ENCODE peak calls at places on chromosomes 5 and 9, in ten cellular contexts. One of them, this sample, is unnamed.
A peak's percentile ranks its signal among the peaks of the same experiment; 100 is the strongest.

GRCh38 chr9:130300739-130301138 is 35.2 kb downstream of the HMCN2 start:
- DNase-seq in HEK293T: no peak
- DNase-seq in neural progenitor cell: no peak
- DNase-seq in stimulated activated CD4-positive, alpha-beta T cell treated with anti-CD3 and anti-CD28 coated beads, TNF-alpha, amount 100 ng/mL, for 1 hour: no peak
- DNase-seq in neuronal stem cell: no peak
- DNase-seq in AG04450: no peak
- DNase-seq in fibroblast of gingiva: no peak
- DNase-seq in choroid plexus epithelial cell: no peak
- DNase-seq in neural crest cell: no peak
- DNase-seq in stimulated activated CD8-positive, alpha-beta memory T cell treated with anti-CD3 and anti-CD28 coated beads, Interleukin-12 subunit alpha, Interleukin-12 subunit beta, amount 100 ng/mL, for 1 hour: no peak
- DNase-seq in this sample: no peak

GRCh38 chr9:17613723-17614122 is 34.9 kb downstream of the SH3GL2 start:
- DNase-seq in HEK293T: no peak
- DNase-seq in neural progenitor cell: peak; percentile 41
- DNase-seq in stimulated activated CD4-positive, alpha-beta T cell treated with anti-CD3 and anti-CD28 coated beads, TNF-alpha, amount 100 ng/mL, for 1 hour: no peak
- DNase-seq in neuronal stem cell: no peak
- DNase-seq in AG04450: peak; percentile 56
- DNase-seq in fibroblast of gingiva: peak; percentile 70
- DNase-seq in choroid plexus epithelial cell: peak; percentile 36
- DNase-seq in neural crest cell: no peak
- DNase-seq in stimulated activated CD8-positive, alpha-beta memory T cell treated with anti-CD3 and anti-CD28 coated beads, Interleukin-12 subunit alpha, Interleukin-12 subunit beta, amount 100 ng/mL, for 1 hour: no peak
- DNase-seq in this sample: no peak

GRCh38 chr5:53095931-53096525 is 13.5 kb downstream of the MOCS2 start:
- DNase-seq in HEK293T: peak; percentile 50
- DNase-seq in neural progenitor cell: peak; percentile 35
- DNase-seq in stimulated activated CD4-positive, alpha-beta T cell treated with anti-CD3 and anti-CD28 coated beads, TNF-alpha, amount 100 ng/mL, for 1 hour: peak; percentile 32
- DNase-seq in neuronal stem cell: peak; percentile 46
- DNase-seq in AG04450: peak; percentile 41
- DNase-seq in fibroblast of gingiva: peak; percentile 49
- DNase-seq in choroid plexus epithelial cell: peak; percentile 87
- DNase-seq in neural crest cell: peak; percentile 63
- DNase-seq in stimulated activated CD8-positive, alpha-beta memory T cell treated with anti-CD3 and anti-CD28 coated beads, Interleukin-12 subunit alpha, Interleukin-12 subunit beta, amount 100 ng/mL, for 1 hour: peak; percentile 69
- DNase-seq in this sample: no peak

GRCh38 chr9:137387034-137387890 is 35.7 kb downstream of the EXD3 start:
- DNase-seq in HEK293T: no peak
- DNase-seq in neural progenitor cell: peak; percentile 1
- DNase-seq in stimulated activated CD4-positive, alpha-beta T cell treated with anti-CD3 and anti-CD28 coated beads, TNF-alpha, amount 100 ng/mL, for 1 hour: peak; percentile 31
- DNase-seq in neuronal stem cell: no peak
- DNase-seq in AG04450: no peak
- DNase-seq in fibroblast of gingiva: no peak
- DNase-seq in choroid plexus epithelial cell: peak; percentile 42
- DNase-seq in neural crest cell: no peak
- DNase-seq in stimulated activated CD8-positive, alpha-beta memory T cell treated with anti-CD3 and anti-CD28 coated beads, Interleukin-12 subunit alpha, Interleukin-12 subunit beta, amount 100 ng/mL, for 1 hour: no peak
- DNase-seq in this sample: no peak

GRCh38 chr5:131541766-131542165 is 93.3 kb downstream of the RAPGEF6 start:
- DNase-seq in HEK293T: no peak
- DNase-seq in neural progenitor cell: no peak
- DNase-seq in stimulated activated CD4-positive, alpha-beta T cell treated with anti-CD3 and anti-CD28 coated beads, TNF-alpha, amount 100 ng/mL, for 1 hour: no peak
- DNase-seq in neuronal stem cell: no peak
- DNase-seq in AG04450: no peak
- DNase-seq in fibroblast of gingiva: peak; percentile 49
- DNase-seq in choroid plexus epithelial cell: peak; percentile 69
- DNase-seq in neural crest cell: no peak
- DNase-seq in stimulated activated CD8-positive, alpha-beta memory T cell treated with anti-CD3 and anti-CD28 coated beads, Interleukin-12 subunit alpha, Interleukin-12 subunit beta, amount 100 ng/mL, for 1 hour: no peak
- DNase-seq in this sample: no peak

GRCh38 chr5:36688722-36689121 is 82.3 kb downstream of the SLC1A3 start:
- DNase-seq in HEK293T: peak; percentile 32
- DNase-seq in neural progenitor cell: peak; percentile 38
- DNase-seq in stimulated activated CD4-positive, alpha-beta T cell treated with anti-CD3 and anti-CD28 coated beads, TNF-alpha, amount 100 ng/mL, for 1 hour: no peak
- DNase-seq in neuronal stem cell: no peak
- DNase-seq in AG04450: no peak
- DNase-seq in fibroblast of gingiva: no peak
- DNase-seq in choroid plexus epithelial cell: peak; percentile 25
- DNase-seq in neural crest cell: no peak
- DNase-seq in stimulated activated CD8-positive, alpha-beta memory T cell treated with anti-CD3 and anti-CD28 coated beads, Interleukin-12 subunit alpha, Interleukin-12 subunit beta, amount 100 ng/mL, for 1 hour: no peak
- DNase-seq in this sample: no peak

GRCh38 chr9:86821011-86821845 is 126.1 kb downstream of the GAS1 start:
- DNase-seq in HEK293T: no peak
- DNase-seq in neural progenitor cell: peak; percentile 61
- DNase-seq in stimulated activated CD4-positive, alpha-beta T cell treated with anti-CD3 and anti-CD28 coated beads, TNF-alpha, amount 100 ng/mL, for 1 hour: no peak
- DNase-seq in neuronal stem cell: peak; percentile 20
- DNase-seq in AG04450: no peak
- DNase-seq in fibroblast of gingiva: peak; percentile 26
- DNase-seq in choroid plexus epithelial cell: peak; percentile 18
- DNase-seq in neural crest cell: no peak
- DNase-seq in stimulated activated CD8-positive, alpha-beta memory T cell treated with anti-CD3 and anti-CD28 coated beads, Interleukin-12 subunit alpha, Interleukin-12 subunit beta, amount 100 ng/mL, for 1 hour: no peak
- DNase-seq in this sample: no peak

GRCh38 chr9:17600962-17601593 is 22.2 kb downstream of the SH3GL2 start:
- DNase-seq in HEK293T: no peak
- DNase-seq in neural progenitor cell: no peak
- DNase-seq in stimulated activated CD4-positive, alpha-beta T cell treated with anti-CD3 and anti-CD28 coated beads, TNF-alpha, amount 100 ng/mL, for 1 hour: no peak
- DNase-seq in neuronal stem cell: no peak
- DNase-seq in AG04450: peak; percentile 20
- DNase-seq in fibroblast of gingiva: no peak
- DNase-seq in choroid plexus epithelial cell: peak; percentile 33
- DNase-seq in neural crest cell: no peak
- DNase-seq in stimulated activated CD8-positive, alpha-beta memory T cell treated with anti-CD3 and anti-CD28 coated beads, Interleukin-12 subunit alpha, Interleukin-12 subunit beta, amount 100 ng/mL, for 1 hour: no peak
- DNase-seq in this sample: no peak

GRCh38 chr5:172726966-172727365 is 44.0 kb downstream of the DUSP1 start:
- DNase-seq in HEK293T: no peak
- DNase-seq in neural progenitor cell: no peak
- DNase-seq in stimulated activated CD4-positive, alpha-beta T cell treated with anti-CD3 and anti-CD28 coated beads, TNF-alpha, amount 100 ng/mL, for 1 hour: no peak
- DNase-seq in neuronal stem cell: no peak
- DNase-seq in AG04450: no peak
- DNase-seq in fibroblast of gingiva: no peak
- DNase-seq in choroid plexus epithelial cell: no peak
- DNase-seq in neural crest cell: no peak
- DNase-seq in stimulated activated CD8-positive, alpha-beta memory T cell treated with anti-CD3 and anti-CD28 coated beads, Interleukin-12 subunit alpha, Interleukin-12 subunit beta, amount 100 ng/mL, for 1 hour: no peak
- DNase-seq in this sample: no peak

GRCh38 chr9:80867731-80868130 is 821.6 kb downstream of the TLE1 start:
- DNase-seq in HEK293T: no peak
- DNase-seq in neural progenitor cell: no peak
- DNase-seq in stimulated activated CD4-positive, alpha-beta T cell treated with anti-CD3 and anti-CD28 coated beads, TNF-alpha, amount 100 ng/mL, for 1 hour: no peak
- DNase-seq in neuronal stem cell: no peak
- DNase-seq in AG04450: no peak
- DNase-seq in fibroblast of gingiva: peak; percentile 20
- DNase-seq in choroid plexus epithelial cell: no peak
- DNase-seq in neural crest cell: no peak
- DNase-seq in stimulated activated CD8-positive, alpha-beta memory T cell treated with anti-CD3 and anti-CD28 coated beads, Interleukin-12 subunit alpha, Interleukin-12 subunit beta, amount 100 ng/mL, for 1 hour: no peak
- DNase-seq in this sample: no peak

GRCh38 chr9:16030513-16031185 is 477.8 kb downstream of the CCDC171 start:
- DNase-seq in HEK293T: no peak
- DNase-seq in neural progenitor cell: no peak
- DNase-seq in stimulated activated CD4-positive, alpha-beta T cell treated with anti-CD3 and anti-CD28 coated beads, TNF-alpha, amount 100 ng/mL, for 1 hour: no peak
- DNase-seq in neuronal stem cell: no peak
- DNase-seq in AG04450: peak; percentile 60
- DNase-seq in fibroblast of gingiva: peak; percentile 64
- DNase-seq in choroid plexus epithelial cell: peak; percentile 96
- DNase-seq in neural crest cell: no peak
- DNase-seq in stimulated activated CD8-positive, alpha-beta memory T cell treated with anti-CD3 and anti-CD28 coated beads, Interleukin-12 subunit alpha, Interleukin-12 subunit beta, amount 100 ng/mL, for 1 hour: no peak
- DNase-seq in this sample: no peak

GRCh38 chr5:164600166-164600715 is 1094.8 kb downstream of the MAT2B start:
- DNase-seq in HEK293T: no peak
- DNase-seq in neural progenitor cell: no peak
- DNase-seq in stimulated activated CD4-positive, alpha-beta T cell treated with anti-CD3 and anti-CD28 coated beads, TNF-alpha, amount 100 ng/mL, for 1 hour: no peak
- DNase-seq in neuronal stem cell: no peak
- DNase-seq in AG04450: peak; percentile 47
- DNase-seq in fibroblast of gingiva: peak; percentile 35
- DNase-seq in choroid plexus epithelial cell: peak; percentile 2
- DNase-seq in neural crest cell: no peak
- DNase-seq in stimulated activated CD8-positive, alpha-beta memory T cell treated with anti-CD3 and anti-CD28 coated beads, Interleukin-12 subunit alpha, Interleukin-12 subunit beta, amount 100 ng/mL, for 1 hour: no peak
- DNase-seq in this sample: no peak

GRCh38 chr5:146560205-146560812 is 44.3 kb upstream of the GPR151 start:
- DNase-seq in HEK293T: no peak
- DNase-seq in neural progenitor cell: peak; percentile 28
- DNase-seq in stimulated activated CD4-positive, alpha-beta T cell treated with anti-CD3 and anti-CD28 coated beads, TNF-alpha, amount 100 ng/mL, for 1 hour: no peak
- DNase-seq in neuronal stem cell: no peak
- DNase-seq in AG04450: no peak
- DNase-seq in fibroblast of gingiva: no peak
- DNase-seq in choroid plexus epithelial cell: peak; percentile 4
- DNase-seq in neural crest cell: no peak
- DNase-seq in stimulated activated CD8-positive, alpha-beta memory T cell treated with anti-CD3 and anti-CD28 coated beads, Interleukin-12 subunit alpha, Interleukin-12 subunit beta, amount 100 ng/mL, for 1 hour: no peak
- DNase-seq in this sample: no peak

GRCh38 chr5:155259648-155260047 is 246.1 kb downstream of the KIF4B start:
- DNase-seq in HEK293T: no peak
- DNase-seq in neural progenitor cell: no peak
- DNase-seq in stimulated activated CD4-positive, alpha-beta T cell treated with anti-CD3 and anti-CD28 coated beads, TNF-alpha, amount 100 ng/mL, for 1 hour: no peak
- DNase-seq in neuronal stem cell: no peak
- DNase-seq in AG04450: no peak
- DNase-seq in fibroblast of gingiva: no peak
- DNase-seq in choroid plexus epithelial cell: no peak
- DNase-seq in neural crest cell: no peak
- DNase-seq in stimulated activated CD8-positive, alpha-beta memory T cell treated with anti-CD3 and anti-CD28 coated beads, Interleukin-12 subunit alpha, Interleukin-12 subunit beta, amount 100 ng/mL, for 1 hour: no peak
- DNase-seq in this sample: no peak

GRCh38 chr5:79081779-79082178 is 12.2 kb downstream of the BHMT2 start:
- DNase-seq in HEK293T: no peak
- DNase-seq in neural progenitor cell: no peak
- DNase-seq in stimulated activated CD4-positive, alpha-beta T cell treated with anti-CD3 and anti-CD28 coated beads, TNF-alpha, amount 100 ng/mL, for 1 hour: no peak
- DNase-seq in neuronal stem cell: no peak
- DNase-seq in AG04450: no peak
- DNase-seq in fibroblast of gingiva: no peak
- DNase-seq in choroid plexus epithelial cell: no peak
- DNase-seq in neural crest cell: no peak
- DNase-seq in stimulated activated CD8-positive, alpha-beta memory T cell treated with anti-CD3 and anti-CD28 coated beads, Interleukin-12 subunit alpha, Interleukin-12 subunit beta, amount 100 ng/mL, for 1 hour: no peak
- DNase-seq in this sample: no peak

GRCh38 chr5:159906957-159907356 is 9.3 kb upstream of the ADRA1B start:
- DNase-seq in HEK293T: no peak
- DNase-seq in neural progenitor cell: no peak
- DNase-seq in stimulated activated CD4-positive, alpha-beta T cell treated with anti-CD3 and anti-CD28 coated beads, TNF-alpha, amount 100 ng/mL, for 1 hour: no peak
- DNase-seq in neuronal stem cell: no peak
- DNase-seq in AG04450: no peak
- DNase-seq in fibroblast of gingiva: no peak
- DNase-seq in choroid plexus epithelial cell: no peak
- DNase-seq in neural crest cell: no peak
- DNase-seq in stimulated activated CD8-positive, alpha-beta memory T cell treated with anti-CD3 and anti-CD28 coated beads, Interleukin-12 subunit alpha, Interleukin-12 subunit beta, amount 100 ng/mL, for 1 hour: no peak
- DNase-seq in this sample: no peak

GRCh38 chr5:153223376-153223775 is 267.1 kb upstream of the GRIA1 start:
- DNase-seq in HEK293T: no peak
- DNase-seq in neural progenitor cell: no peak
- DNase-seq in stimulated activated CD4-positive, alpha-beta T cell treated with anti-CD3 and anti-CD28 coated beads, TNF-alpha, amount 100 ng/mL, for 1 hour: no peak
- DNase-seq in neuronal stem cell: no peak
- DNase-seq in AG04450: no peak
- DNase-seq in fibroblast of gingiva: no peak
- DNase-seq in choroid plexus epithelial cell: peak; percentile 10
- DNase-seq in neural crest cell: no peak
- DNase-seq in stimulated activated CD8-positive, alpha-beta memory T cell treated with anti-CD3 and anti-CD28 coated beads, Interleukin-12 subunit alpha, Interleukin-12 subunit beta, amount 100 ng/mL, for 1 hour: no peak
- DNase-seq in this sample: no peak

GRCh38 chr5:149902177-149902576 is 42.4 kb downstream of the PDE6A start:
- DNase-seq in HEK293T: no peak
- DNase-seq in neural progenitor cell: no peak
- DNase-seq in stimulated activated CD4-positive, alpha-beta T cell treated with anti-CD3 and anti-CD28 coated beads, TNF-alpha, amount 100 ng/mL, for 1 hour: no peak
- DNase-seq in neuronal stem cell: no peak
- DNase-seq in AG04450: no peak
- DNase-seq in fibroblast of gingiva: no peak
- DNase-seq in choroid plexus epithelial cell: no peak
- DNase-seq in neural crest cell: no peak
- DNase-seq in stimulated activated CD8-positive, alpha-beta memory T cell treated with anti-CD3 and anti-CD28 coated beads, Interleukin-12 subunit alpha, Interleukin-12 subunit beta, amount 100 ng/mL, for 1 hour: no peak
- DNase-seq in this sample: no peak

GRCh38 chr5:83556190-83556589 is 84.6 kb downstream of the VCAN start:
- DNase-seq in HEK293T: no peak
- DNase-seq in neural progenitor cell: no peak
- DNase-seq in stimulated activated CD4-positive, alpha-beta T cell treated with anti-CD3 and anti-CD28 coated beads, TNF-alpha, amount 100 ng/mL, for 1 hour: no peak
- DNase-seq in neuronal stem cell: no peak
- DNase-seq in AG04450: no peak
- DNase-seq in fibroblast of gingiva: no peak
- DNase-seq in choroid plexus epithelial cell: no peak
- DNase-seq in neural crest cell: no peak
- DNase-seq in stimulated activated CD8-positive, alpha-beta memory T cell treated with anti-CD3 and anti-CD28 coated beads, Interleukin-12 subunit alpha, Interleukin-12 subunit beta, amount 100 ng/mL, for 1 hour: no peak
- DNase-seq in this sample: no peak

GRCh38 chr5:149002053-149002452 is 60.8 kb downstream of the SH3TC2 start:
- DNase-seq in HEK293T: no peak
- DNase-seq in neural progenitor cell: peak; percentile 68
- DNase-seq in stimulated activated CD4-positive, alpha-beta T cell treated with anti-CD3 and anti-CD28 coated beads, TNF-alpha, amount 100 ng/mL, for 1 hour: no peak
- DNase-seq in neuronal stem cell: peak; percentile 60
- DNase-seq in AG04450: peak; percentile 98
- DNase-seq in fibroblast of gingiva: peak; percentile 88
- DNase-seq in choroid plexus epithelial cell: peak; percentile 99
- DNase-seq in neural crest cell: no peak
- DNase-seq in stimulated activated CD8-positive, alpha-beta memory T cell treated with anti-CD3 and anti-CD28 coated beads, Interleukin-12 subunit alpha, Interleukin-12 subunit beta, amount 100 ng/mL, for 1 hour: no peak
- DNase-seq in this sample: no peak

GRCh38 chr9:81804306-81804705 is 115.0 kb upstream of the TLE1 start:
- DNase-seq in HEK293T: no peak
- DNase-seq in neural progenitor cell: no peak
- DNase-seq in stimulated activated CD4-positive, alpha-beta T cell treated with anti-CD3 and anti-CD28 coated beads, TNF-alpha, amount 100 ng/mL, for 1 hour: no peak
- DNase-seq in neuronal stem cell: no peak
- DNase-seq in AG04450: no peak
- DNase-seq in fibroblast of gingiva: no peak
- DNase-seq in choroid plexus epithelial cell: peak; percentile 16
- DNase-seq in neural crest cell: no peak
- DNase-seq in stimulated activated CD8-positive, alpha-beta memory T cell treated with anti-CD3 and anti-CD28 coated beads, Interleukin-12 subunit alpha, Interleukin-12 subunit beta, amount 100 ng/mL, for 1 hour: no peak
- DNase-seq in this sample: no peak

GRCh38 chr9:115157245-115157674 is 39.3 kb upstream of the TNC start:
- DNase-seq in HEK293T: no peak
- DNase-seq in neural progenitor cell: no peak
- DNase-seq in stimulated activated CD4-positive, alpha-beta T cell treated with anti-CD3 and anti-CD28 coated beads, TNF-alpha, amount 100 ng/mL, for 1 hour: no peak
- DNase-seq in neuronal stem cell: no peak
- DNase-seq in AG04450: no peak
- DNase-seq in fibroblast of gingiva: peak; percentile 72
- DNase-seq in choroid plexus epithelial cell: peak; percentile 83
- DNase-seq in neural crest cell: no peak
- DNase-seq in stimulated activated CD8-positive, alpha-beta memory T cell treated with anti-CD3 and anti-CD28 coated beads, Interleukin-12 subunit alpha, Interleukin-12 subunit beta, amount 100 ng/mL, for 1 hour: no peak
- DNase-seq in this sample: no peak

GRCh38 chr5:67935908-67936573 is 279.5 kb upstream of the PIK3R1 start:
- DNase-seq in HEK293T: no peak
- DNase-seq in neural progenitor cell: no peak
- DNase-seq in stimulated activated CD4-positive, alpha-beta T cell treated with anti-CD3 and anti-CD28 coated beads, TNF-alpha, amount 100 ng/mL, for 1 hour: no peak
- DNase-seq in neuronal stem cell: no peak
- DNase-seq in AG04450: no peak
- DNase-seq in fibroblast of gingiva: no peak
- DNase-seq in choroid plexus epithelial cell: peak; percentile 26
- DNase-seq in neural crest cell: no peak
- DNase-seq in stimulated activated CD8-positive, alpha-beta memory T cell treated with anti-CD3 and anti-CD28 coated beads, Interleukin-12 subunit alpha, Interleukin-12 subunit beta, amount 100 ng/mL, for 1 hour: no peak
- DNase-seq in this sample: no peak

GRCh38 chr5:61273279-61273678 is 58.8 kb upstream of the ZSWIM6 start:
- DNase-seq in HEK293T: no peak
- DNase-seq in neural progenitor cell: peak; percentile 11
- DNase-seq in stimulated activated CD4-positive, alpha-beta T cell treated with anti-CD3 and anti-CD28 coated beads, TNF-alpha, amount 100 ng/mL, for 1 hour: no peak
- DNase-seq in neuronal stem cell: no peak
- DNase-seq in AG04450: no peak
- DNase-seq in fibroblast of gingiva: no peak
- DNase-seq in choroid plexus epithelial cell: no peak
- DNase-seq in neural crest cell: no peak
- DNase-seq in stimulated activated CD8-positive, alpha-beta memory T cell treated with anti-CD3 and anti-CD28 coated beads, Interleukin-12 subunit alpha, Interleukin-12 subunit beta, amount 100 ng/mL, for 1 hour: no peak
- DNase-seq in this sample: no peak

GRCh38 chr5:64947031-64947430 is 178.3 kb downstream of the CWC27 start:
- DNase-seq in HEK293T: peak; percentile 15
- DNase-seq in neural progenitor cell: no peak
- DNase-seq in stimulated activated CD4-positive, alpha-beta T cell treated with anti-CD3 and anti-CD28 coated beads, TNF-alpha, amount 100 ng/mL, for 1 hour: no peak
- DNase-seq in neuronal stem cell: no peak
- DNase-seq in AG04450: no peak
- DNase-seq in fibroblast of gingiva: no peak
- DNase-seq in choroid plexus epithelial cell: peak; percentile 87
- DNase-seq in neural crest cell: no peak
- DNase-seq in stimulated activated CD8-positive, alpha-beta memory T cell treated with anti-CD3 and anti-CD28 coated beads, Interleukin-12 subunit alpha, Interleukin-12 subunit beta, amount 100 ng/mL, for 1 hour: no peak
- DNase-seq in this sample: no peak

GRCh38 chr5:176823076-176823481 is 12.7 kb downstream of the UNC5A start:
- DNase-seq in HEK293T: no peak
- DNase-seq in neural progenitor cell: no peak
- DNase-seq in stimulated activated CD4-positive, alpha-beta T cell treated with anti-CD3 and anti-CD28 coated beads, TNF-alpha, amount 100 ng/mL, for 1 hour: no peak
- DNase-seq in neuronal stem cell: no peak
- DNase-seq in AG04450: no peak
- DNase-seq in fibroblast of gingiva: no peak
- DNase-seq in choroid plexus epithelial cell: no peak
- DNase-seq in neural crest cell: no peak
- DNase-seq in stimulated activated CD8-positive, alpha-beta memory T cell treated with anti-CD3 and anti-CD28 coated beads, Interleukin-12 subunit alpha, Interleukin-12 subunit beta, amount 100 ng/mL, for 1 hour: no peak
- DNase-seq in this sample: no peak